ENCODE peak calls at places on chromosomes 7 and 10, in six cellular contexts. D is H1, T is IMR-90, P is H9, W is neuronal stem cell, M is mesenchymal stem cell. Y is an unnamed sample. For H3K4me1, the result is how much of the 10 kb centered on the place peaks cover.

GRCh38 chr7:25496394-25497103 is 268.3 kb upstream of the NPVF start:
- DNase-seq in T (no peak), W (no peak), P (no peak), M (no peak), D (no peak), Y (no peak)

GRCh38 chr7:89334785-89335184 is 539.2 kb upstream of the TEX47 start:
- DNase-seq in P (no peak), W (no peak), D (no peak), M (no peak), T (no peak), Y (peak)

GRCh38 chr7:125927556-125927955 is 997.9 kb upstream of the POT1 start:
- DNase-seq in P (no peak), W (no peak), M (no peak), D (no peak), T (no peak), Y (peak)

GRCh38 chr10:122310311-122311050 is 39.4 kb downstream of the BTBD16 start:
- DNase-seq in W (no peak), P (no peak), M (peak), T (no peak), D (no peak), Y (no peak)

GRCh38 chr10:133045556-133046483 is 41.9 kb upstream of the ADGRA1 start:
- DNase-seq in W (no peak), T (no peak), M (no peak), P (no peak), D (no peak), Y (no peak)

GRCh38 chr10:34489973-34490372 is 325.1 kb downstream of the PARD3 start:
- DNase-seq in M (peak), W (no peak), D (no peak), T (peak), P (no peak), Y (no peak)

GRCh38 chr10:34800624-34801023 is 14.5 kb downstream of the PARD3 start:
- DNase-seq in P (no peak), W (no peak), M (no peak), T (no peak), D (no peak), Y (no peak)

GRCh38 chr7:69765879-69766278 is 167.6 kb downstream of the AUTS2 start:
- DNase-seq in P (no peak), M (no peak), D (no peak), T (no peak), W (no peak), Y (no peak)

GRCh38 chr7:155216475-155217272 is 81.0 kb upstream of the INSIG1 start:
- DNase-seq in W (no peak), T (peak), M (no peak), D (no peak), P (no peak), Y (no peak)

GRCh38 chr7:44998153-44998871 is 1.7 kb upstream of the CCM2 start:
- DNase-seq in P (no peak), M (no peak), T (no peak), W (no peak), D (no peak), Y (no peak)

GRCh38 chr7:155962191-155962967 is 150.1 kb upstream of the SHH start:
- DNase-seq in W (no peak), P (no peak), T (peak), M (peak), D (no peak), Y (no peak)

GRCh38 chr10:86645111-86645445 is 9.3 kb upstream of the OPN4 start:
- DNase-seq in W (no peak), M (no peak), P (peak), T (no peak), D (no peak), Y (no peak)

GRCh38 chr10:120948889-120949382 is 97.8 kb downstream of the WDR11 start:
- DNase-seq in T (peak), P (peak), M (peak), W (peak), D (peak), Y (peak)

GRCh38 chr7:107528461-107528860 is 35.3 kb downstream of the COG5 start:
- DNase-seq in P (no peak), D (no peak), T (peak), W (no peak), M (peak), Y (peak)

GRCh38 chr7:30969604-30969970 is 5.8 kb downstream of the GHRHR start:
- DNase-seq in P (no peak), D (no peak), M (no peak), W (no peak), T (no peak), Y (no peak)

GRCh38 chr7:129101746-129102145 is 42.8 kb upstream of the TSPAN33 start:
- DNase-seq in P (no peak), M (no peak), D (no peak), W (no peak), T (no peak), Y (no peak)

GRCh38 chr7:50310361-50310760 is 5.8 kb downstream of the IKZF1 start:
- DNase-seq in T (no peak), P (no peak), W (no peak), D (no peak), M (no peak), Y (no peak)

GRCh38 chr10:132984008-132984295 is 41.6 kb upstream of the CFAP46 start:
- DNase-seq in T (no peak), W (no peak), D (no peak), M (no peak), P (no peak), Y (no peak)

GRCh38 chr7:130277763-130278643 is 11.3 kb downstream of the CPA2 start:
- DNase-seq in W (peak), T (peak), M (peak), P (peak), D (no peak), Y (peak)

GRCh38 chr7:38316733-38317360 is 43.4 kb upstream of the TARP start:
- DNase-seq in W (no peak), D (no peak), P (no peak), T (peak), M (peak), Y (no peak)

GRCh38 chr7:114630186-114630824 is 215.7 kb downstream of the FOXP2 start:
- DNase-seq in M (no peak), D (no peak), T (no peak), W (peak), P (no peak), Y (peak)

GRCh38 chr7:98630770-98631169 is 13.7 kb downstream of the NPTX2 start:
- DNase-seq in M (no peak), T (no peak), D (no peak), W (no peak), P (no peak), Y (no peak)

GRCh38 chr7:1586126-1586826 is 16.4 kb upstream of the PSMG3 start:
- DNase-seq in D (no peak), T (no peak), W (no peak), M (no peak), P (no peak), Y (no peak)

GRCh38 chr10:88913157-88913556 is 33.1 kb downstream of the STAMBPL1 start:
- DNase-seq in P (no peak), M (peak), D (no peak), W (no peak), T (peak), Y (no peak)

GRCh38 chr7:81030472-81030871 is 111.6 kb upstream of the SEMA3C start:
- DNase-seq in D (no peak), M (no peak), W (no peak), T (no peak), P (no peak), Y (no peak)

GRCh38 chr10:30759423-30759822 is 129.9 kb upstream of the LYZL2 start:
- DNase-seq in T (peak), P (no peak), M (peak), W (no peak), D (no peak), Y (no peak)

GRCh38 chr7:3551536-3551935 is 250.5 kb downstream of the SDK1 start:
- DNase-seq in W (no peak), P (no peak), M (no peak), T (no peak), D (no peak), Y (no peak)

GRCh38 chr7:24729365-24730017 is 27.8 kb downstream of the GSDME start:
- DNase-seq in M (no peak), D (no peak), P (no peak), T (no peak), W (no peak), Y (no peak)

GRCh38 chr7:53657586-53657985 is 622.2 kb downstream of the POM121L12 start:
- DNase-seq in P (no peak), M (no peak), D (no peak), T (no peak), W (no peak), Y (no peak)

GRCh38 chr10:22554481-22555182 is 159.7 kb downstream of the PIP4K2A start:
- DNase-seq in M (peak), P (no peak), T (peak), D (no peak), W (peak), Y (no peak)

GRCh38 chr10:69846252-69847000 is 44.7 kb downstream of the COL13A1 start:
- DNase-seq in W (no peak), M (no peak), D (no peak), T (peak), P (no peak), Y (no peak)

GRCh38 chr7:38669965-38670520 is 38.9 kb upstream of the AMPH start:
- DNase-seq in M (peak), W (no peak), D (no peak), P (no peak), T (no peak), Y (no peak)

GRCh38 chr7:56074371-56074791 is 10.3 kb downstream of the SUMF2 start:
- DNase-seq in T (peak), M (peak), P (peak), W (peak), D (peak), Y (peak)

GRCh38 chr10:61628875-61629513 is 33.7 kb upstream of the CABCOCO1 start:
- DNase-seq in M (peak), D (no peak), T (peak), P (no peak), W (no peak), Y (peak)

GRCh38 chr7:54615-55014 is 137.8 kb upstream of the FAM20C start:
- DNase-seq in D (no peak), T (no peak), W (no peak), P (no peak), M (no peak), Y (no peak)

GRCh38 chr10:118725784-118726507 is 28.8 kb downstream of the CACUL1 start:
- DNase-seq in M (peak), D (no peak), T (peak), P (no peak), W (no peak), Y (no peak)

GRCh38 chr10:121702351-121703320 is 104.4 kb upstream of the FGFR2 start:
- DNase-seq in P (no peak), M (no peak), T (peak), W (no peak), D (no peak), Y (no peak)

GRCh38 chr10:92690211-92691041 is 671 bp downstream of the HHEX start:
- DNase-seq in P (peak), M (peak), D (no peak), W (peak), T (peak), Y (peak)

GRCh38 chr7:142802301-142802700 is 31.5 kb downstream of the PRSS2 start:
- DNase-seq in D (no peak), W (no peak), T (no peak), M (no peak), P (peak), Y (no peak)

GRCh38 chr7:142801601-142802295 is 31.0 kb downstream of the PRSS2 start:
- DNase-seq in D (no peak), T (no peak), P (peak), M (no peak), W (no peak), Y (no peak)

GRCh38 chr7:142800103-142800502 is 29.3 kb downstream of the PRSS2 start:
- DNase-seq in W (no peak), P (no peak), T (no peak), D (no peak), M (no peak), Y (no peak)

GRCh38 chr7:142799483-142799882 is 28.7 kb downstream of the PRSS2 start:
- DNase-seq in P (peak), M (no peak), D (no peak), T (no peak), W (no peak), Y (no peak)

DNA sequence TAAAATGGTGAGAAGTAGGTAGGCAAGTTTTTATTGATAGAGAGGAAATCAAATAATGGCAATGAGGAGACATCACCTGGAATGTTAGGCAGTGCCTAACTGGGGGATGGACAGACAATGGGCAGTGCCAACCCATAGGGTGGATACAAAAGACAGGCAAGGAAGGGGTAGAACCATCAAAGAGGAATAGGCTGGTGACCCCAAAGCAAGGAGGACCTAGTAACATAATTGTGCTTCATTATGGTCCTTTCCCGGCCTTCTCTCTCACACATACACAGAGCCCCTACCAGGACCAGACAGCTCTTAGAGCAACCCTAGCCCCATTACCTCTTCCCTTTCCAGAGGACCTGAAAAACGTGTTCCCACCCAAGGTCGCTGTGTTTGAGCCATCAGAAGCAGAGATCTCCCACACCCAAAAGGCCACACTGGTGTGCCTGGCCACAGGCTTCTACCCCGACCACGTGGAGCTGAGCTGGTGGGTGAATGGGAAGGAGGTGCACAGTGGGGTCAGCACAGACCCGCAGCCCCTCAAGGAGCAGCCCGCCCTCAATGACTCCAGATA is 30.0 kb downstream of the PRSS2 start:
- DNase-seq in M (no peak), P (peak), W (no peak), T (no peak), D (no peak), Y (no peak)
- H3K4me1 ChIP-seq in M (under half), P (under half), W (under half), T (under half), D (under half), Y (under half)

GRCh38 chr7:27073066-27073465 is 22.7 kb downstream of the HOXA1 start:
- DNase-seq in W (no peak), D (no peak), T (no peak), P (no peak), M (no peak), Y (no peak)

GRCh38 chr7:27066148-27066547 is 29.7 kb downstream of the HOXA1 start:
- DNase-seq in P (no peak), W (no peak), D (no peak), M (peak), T (peak), Y (no peak)

GRCh38 chr7:27068316-27068715 is 27.5 kb downstream of the HOXA1 start:
- DNase-seq in P (no peak), M (no peak), D (no peak), T (no peak), W (no peak), Y (no peak)

DNA sequence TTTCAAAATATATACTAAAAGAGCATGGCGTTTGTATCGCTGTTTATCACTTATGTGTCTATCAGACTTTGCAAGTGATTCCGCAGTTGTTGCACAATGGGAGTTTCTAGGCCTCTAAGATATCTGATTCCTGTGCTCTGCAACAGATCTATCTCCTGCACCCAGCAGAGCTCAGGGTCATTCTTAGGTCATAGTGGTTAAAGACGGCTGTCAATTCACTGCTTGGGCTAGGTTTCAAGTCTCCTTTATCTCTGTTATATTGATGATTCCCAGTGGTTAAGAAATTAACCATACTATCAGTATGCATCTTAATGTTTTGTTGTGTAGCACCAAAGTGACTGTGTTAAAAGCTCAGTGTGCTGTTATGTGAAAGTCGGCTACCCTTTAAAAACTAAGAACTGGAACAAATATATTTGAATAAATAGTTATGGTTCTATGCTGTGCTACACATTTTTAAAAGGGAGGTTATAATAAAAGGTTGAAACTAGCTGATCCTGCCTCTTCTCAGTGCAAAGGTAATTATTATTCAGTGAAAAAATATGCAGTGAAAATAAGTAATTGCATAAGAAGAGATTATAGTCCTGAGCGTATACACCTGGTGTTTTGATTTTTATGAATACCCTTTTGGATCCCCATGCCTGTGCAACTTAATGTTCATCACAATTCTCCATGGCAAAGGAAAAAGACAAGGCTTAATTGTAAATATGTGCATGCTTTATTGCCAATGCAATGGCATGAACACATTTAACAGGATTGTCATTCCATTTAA is 24.0 kb downstream of the HOXA1 start:
- DNase-seq in M (no peak), W (no peak), P (no peak), T (no peak), D (no peak), Y (peak)
- H2BK15ac ChIP-seq in M (no peak), W (no peak), P (no peak), T (no peak), D (no peak), Y (no peak)

GRCh38 chr10:103679096-103679790 is 176.1 kb downstream of the SH3PXD2A start:
- DNase-seq in T (peak), W (no peak), P (no peak), M (no peak), D (no peak), Y (no peak)
- H3K4me1 ChIP-seq in T (under half), W (under half), P (under half), M (under half), D (under half), Y (under half)

GRCh38 chr7:12719141-12719919 is 31.9 kb downstream of the ARL4A start:
- DNase-seq in T (peak), D (no peak), M (no peak), W (no peak), P (no peak), Y (no peak)

GRCh38 chr7:12714436-12714737 is 27.0 kb downstream of the ARL4A start:
- DNase-seq in W (no peak), M (no peak), D (no peak), P (no peak), T (no peak), Y (no peak)

GRCh38 chr7:12716134-12716667 is 28.8 kb downstream of the ARL4A start:
- DNase-seq in T (no peak), P (peak), W (no peak), D (no peak), M (no peak), Y (no peak)

GRCh38 chr7:12715372-12716133 is 28.1 kb downstream of the ARL4A start:
- DNase-seq in W (peak), P (peak), M (peak), D (peak), T (peak), Y (peak)

DNA sequence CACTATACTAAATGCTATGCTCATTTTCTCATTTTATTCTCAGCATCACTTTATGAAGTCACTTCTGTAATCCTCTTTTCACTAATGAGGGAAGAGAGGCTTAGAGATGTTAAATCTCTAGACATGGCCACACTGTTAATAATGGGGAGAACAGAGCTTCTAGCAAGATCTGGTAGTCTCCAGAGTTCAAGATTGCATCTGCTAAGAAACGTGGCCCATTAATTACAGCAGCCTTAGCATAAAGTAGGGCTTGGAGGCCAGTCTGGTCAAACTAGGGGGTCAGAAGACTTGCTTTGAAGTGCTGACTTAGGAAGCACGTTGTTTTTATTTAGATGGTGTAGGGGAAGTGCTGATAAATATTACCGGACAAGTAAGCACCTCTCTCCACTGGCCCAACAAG is 29.3 kb downstream of the ARL4A start:
- DNase-seq in M (no peak), T (no peak), D (no peak), P (no peak), W (no peak), Y (no peak)
- H2BK15ac ChIP-seq in M (no peak), T (peak), D (no peak), P (no peak), W (no peak), Y (no peak)

Y was measured in mesendoderm.